ENCODE peak calls at places on chromosomes 5 and 9, in nine cellular contexts. Y, O, I, J, N, L, Z, T and Q are unnamed samples.

GRCh38 chr9:80797841-80798688 is 891.3 kb downstream of the TLE1 start:
- DNase-seq in Y (peak; percentile 44), O (no peak), I (peak; percentile 48), J (peak; percentile 15), N (no peak), L (no peak), Z (peak; percentile 93), T (peak; percentile 27), Q (no peak)

GRCh38 chr5:116137544-116138378 is 52.9 kb downstream of the COMMD10 start:
- DNase-seq in Y (no peak), O (no peak), I (no peak), J (no peak), N (no peak), L (no peak), Z (peak; percentile 70), T (no peak), Q (no peak)

GRCh38 chr5:142726188-142726731 is 40.4 kb upstream of the FGF1 start:
- DNase-seq in Y (no peak), O (no peak), I (no peak), J (no peak), N (no peak), L (no peak), Z (peak; percentile 65), T (no peak), Q (no peak)

GRCh38 chr5:1699394-1699793 is 100.2 kb downstream of the MRPL36 start:
- DNase-seq in Y (no peak), O (no peak), I (no peak), J (no peak), N (no peak), L (no peak), Z (no peak), T (no peak), Q (no peak)

GRCh38 chr9:15622596-15622995 is 69.8 kb downstream of the CCDC171 start:
- DNase-seq in Y (no peak), O (no peak), I (no peak), J (no peak), N (no peak), L (no peak), Z (no peak), T (no peak), Q (no peak)

GRCh38 chr9:90974007-90974406 is 172.4 kb downstream of the SYK start:
- DNase-seq in Y (no peak), O (no peak), I (no peak), J (no peak), N (no peak), L (no peak), Z (no peak), T (no peak), Q (no peak)

GRCh38 chr9:37053684-37054512 is 19.8 kb upstream of the PAX5 start:
- DNase-seq in Y (no peak), O (no peak), I (no peak), J (no peak), N (no peak), L (no peak), Z (no peak), T (no peak), Q (no peak)

GRCh38 chr9:128689820-128690683 is 1.0 kb downstream of the SET start:
- DNase-seq in Y (no peak), O (peak; percentile 48), I (peak; percentile 61), J (peak; percentile 46), N (peak; percentile 31), L (no peak), Z (peak; percentile 78), T (peak; percentile 46), Q (peak; percentile 48)

GRCh38 chr5:179936976-179937681 is 29.4 kb upstream of the TBC1D9B start:
- DNase-seq in Y (no peak), O (no peak), I (no peak), J (no peak), N (no peak), L (no peak), Z (no peak), T (no peak), Q (no peak)

GRCh38 chr5:12661617-12662370 is 757.5 kb upstream of the CTNND2 start:
- DNase-seq in Y (no peak), O (no peak), I (no peak), J (no peak), N (no peak), L (no peak), Z (no peak), T (no peak), Q (no peak)

GRCh38 chr9:123834218-123834906 is 95.6 kb downstream of the DENND1A start:
- DNase-seq in Y (no peak), O (no peak), I (no peak), J (no peak), N (no peak), L (no peak), Z (peak; percentile 12), T (no peak), Q (no peak)

GRCh38 chr9:109010676-109011655 is 2.3 kb downstream of the CTNNAL1 start:
- DNase-seq in Y (peak; percentile 40), O (peak; percentile 9), I (no peak), J (peak; percentile 19), N (no peak), L (no peak), Z (peak; percentile 54), T (no peak), Q (peak; percentile 55)

GRCh38 chr5:53291528-53291927 is 182.0 kb upstream of the MOCS2 start:
- DNase-seq in Y (no peak), O (no peak), I (no peak), J (no peak), N (no peak), L (no peak), Z (no peak), T (no peak), Q (no peak)

GRCh38 chr9:105912868-105913516 is 218.7 kb downstream of the TMEM38B start:
- DNase-seq in Y (no peak), O (no peak), I (no peak), J (no peak), N (no peak), L (no peak), Z (no peak), T (no peak), Q (no peak)

GRCh38 chr5:138709216-138709615 is 44.0 kb upstream of the CTNNA1 start:
- DNase-seq in Y (no peak), O (no peak), I (no peak), J (no peak), N (no peak), L (no peak), Z (no peak), T (no peak), Q (no peak)

GRCh38 chr5:151039665-151040064 is 19.3 kb downstream of the GPX3 start:
- DNase-seq in Y (no peak), O (no peak), I (no peak), J (no peak), N (no peak), L (no peak), Z (no peak), T (no peak), Q (no peak)

GRCh38 chr5:151038801-151039238 is 18.4 kb downstream of the GPX3 start:
- DNase-seq in Y (no peak), O (no peak), I (no peak), J (no peak), N (no peak), L (no peak), Z (no peak), T (no peak), Q (no peak)

GRCh38 chr5:151041577-151042268 is 21.3 kb downstream of the GPX3 start:
- DNase-seq in Y (no peak), O (no peak), I (no peak), J (no peak), N (no peak), L (no peak), Z (no peak), T (no peak), Q (no peak)

GRCh38 chr5:151038292-151038745 is 17.9 kb downstream of the GPX3 start:
- DNase-seq in Y (no peak), O (no peak), I (peak; percentile 45), J (no peak), N (no peak), L (no peak), Z (no peak), T (no peak), Q (no peak)

GRCh38 chr5:151040211-151040747 is 19.9 kb downstream of the GPX3 start:
- DNase-seq in Y (no peak), O (no peak), I (no peak), J (no peak), N (no peak), L (no peak), Z (no peak), T (no peak), Q (no peak)
- TF ChIP-seq CTCF in Y (no peak), O (no peak), I (no peak), J (no peak), N (no peak), L (no peak), Z (no peak), T (no peak), Q (no peak)

GRCh38 chr9:125190371-125190801 is 783 bp upstream of the PPP6C start:
- DNase-seq in Y (no peak), O (no peak), I (no peak), J (no peak), N (no peak), L (no peak), Z (peak; percentile 10), T (no peak), Q (no peak)
- H3K4me3 ChIP-seq in Y (peak overlapping the region; percentile 75), O (peak overlapping the region; percentile 98), I (peak overlapping the region; percentile 97), J (peak overlapping the region; percentile 99), N (peak overlapping the region; percentile 99), L (peak overlapping the region; percentile 98), Z (peak overlapping the region; percentile 99), T (peak overlapping the region; percentile 99), Q (peak overlapping the region; percentile 99)

GRCh38 chr5:29942089-29942488 is 1251.4 kb upstream of the CDH6 start:
- DNase-seq in Y (no peak), O (no peak), I (no peak), J (no peak), N (no peak), L (no peak), Z (peak; percentile 92), T (no peak), Q (no peak)
- H3K27me3 ChIP-seq in Y (no peaks in the 10 kb centered on the region), O (no peaks in the 10 kb centered on the region), I (no peaks in the 10 kb centered on the region), J (no peaks in the 10 kb centered on the region), N (no peaks in the 10 kb centered on the region), L (no peaks in the 10 kb centered on the region), Z (no peaks in the 10 kb centered on the region), T (no peaks in the 10 kb centered on the region), Q (no peaks in the 10 kb centered on the region)

GRCh38 chr9:136808075-136808780 is 480 bp downstream of the RABL6 start:
- DNase-seq in Y (no peak), O (peak; percentile 25), I (peak; percentile 70), J (peak; percentile 35), N (peak; percentile 34), L (peak; percentile 51), Z (peak; percentile 41), T (peak; percentile 40), Q (peak; percentile 69)

GRCh38 chr9:136806067-136806466 is 1.7 kb upstream of the RABL6 start:
- DNase-seq in Y (no peak), O (no peak), I (peak; percentile 33), J (no peak), N (no peak), L (no peak), Z (no peak), T (peak; percentile 26), Q (no peak)

GRCh38 chr9:136808781-136809158 is 1.0 kb downstream of the RABL6 start:
- DNase-seq in Y (no peak), O (no peak), I (no peak), J (no peak), N (no peak), L (no peak), Z (peak; percentile 60), T (no peak), Q (no peak)

GRCh38 chr9:136806631-136807201 is 1.0 kb upstream of the RABL6 start:
- DNase-seq in Y (no peak), O (no peak), I (peak; percentile 36), J (peak; percentile 4), N (no peak), L (no peak), Z (no peak), T (peak; percentile 26), Q (no peak)

GRCh38 chr9:136807281-136808074 is at the start of gene RABL6:
- DNase-seq in Y (peak; percentile 79), O (peak; percentile 73), I (peak; percentile 88), J (peak; percentile 81), N (peak; percentile 79), L (peak; percentile 65), Z (peak; percentile 88), T (peak; percentile 81), Q (peak; percentile 90)
- TF ChIP-seq CTCF in Y (no peak), O (no peak), I (no peak), J (no peak), N (no peak), L (peak; percentile 16), Z (no peak), T (no peak), Q (no peak)